ENCODE peak calls at places on chromosomes 5 and 9, in nine cellular contexts. One of them, this sample, is unnamed. For H3K4me1, the result is how much of the 10 kb centered on the place peaks cover.

GRCh38 chr5:97408331-97408730 is 225.3 kb upstream of the RIOK2 start:
- DNase-seq in MM.1S: no peak
- DNase-seq in SK-N-SH: no peak
- DNase-seq in lung: no peak
- DNase-seq in fibroblast of lung: no peak
- DNase-seq in gastrocnemius medialis: no peak
- DNase-seq in adrenal gland: no peak
- DNase-seq in psoas muscle: no peak
- DNase-seq in cardiac muscle cell: no peak
- DNase-seq in this sample: no peak

GRCh38 chr9:90423661-90424193 is 218.9 kb downstream of the DIRAS2 start:
- DNase-seq in adrenal gland: no peak
- DNase-seq in psoas muscle: no peak
- DNase-seq in lung: no peak
- DNase-seq in fibroblast of lung: no peak
- DNase-seq in cardiac muscle cell: no peak
- DNase-seq in SK-N-SH: no peak
- DNase-seq in MM.1S: no peak
- DNase-seq in gastrocnemius medialis: no peak
- DNase-seq in this sample: no peak

GRCh38 chr9:71472400-71472799 is 295.9 kb downstream of the CEMIP2 start:
- DNase-seq in cardiac muscle cell: no peak
- DNase-seq in SK-N-SH: no peak
- DNase-seq in gastrocnemius medialis: no peak
- DNase-seq in fibroblast of lung: no peak
- DNase-seq in adrenal gland: no peak
- DNase-seq in lung: no peak
- DNase-seq in psoas muscle: no peak
- DNase-seq in MM.1S: no peak
- DNase-seq in this sample: no peak

GRCh38 chr9:109317311-109317978 is 3.4 kb downstream of the EPB41L4B start:
- DNase-seq in gastrocnemius medialis: no peak
- DNase-seq in SK-N-SH: peak
- DNase-seq in psoas muscle: no peak
- DNase-seq in lung: no peak
- DNase-seq in adrenal gland: no peak
- DNase-seq in cardiac muscle cell: no peak
- DNase-seq in fibroblast of lung: no peak
- DNase-seq in MM.1S: no peak
- DNase-seq in this sample: peak

GRCh38 chr5:140718266-140718592 is 18.0 kb downstream of the ZMAT2 start:
- DNase-seq in gastrocnemius medialis: no peak
- DNase-seq in lung: no peak
- DNase-seq in psoas muscle: no peak
- DNase-seq in fibroblast of lung: no peak
- DNase-seq in SK-N-SH: no peak
- DNase-seq in adrenal gland: no peak
- DNase-seq in MM.1S: no peak
- DNase-seq in cardiac muscle cell: no peak
- DNase-seq in this sample: no peak

GRCh38 chr5:77645158-77645994 is 6.9 kb upstream of the OTP start:
- DNase-seq in lung: no peak
- DNase-seq in psoas muscle: no peak
- DNase-seq in adrenal gland: peak
- DNase-seq in cardiac muscle cell: no peak
- DNase-seq in SK-N-SH: peak
- DNase-seq in fibroblast of lung: no peak
- DNase-seq in MM.1S: peak
- DNase-seq in gastrocnemius medialis: no peak
- DNase-seq in this sample: no peak

GRCh38 chr9:134058716-134059115 is 9.1 kb downstream of the BRD3 start:
- DNase-seq in adrenal gland: peak
- DNase-seq in MM.1S: no peak
- DNase-seq in cardiac muscle cell: no peak
- DNase-seq in fibroblast of lung: no peak
- DNase-seq in psoas muscle: peak
- DNase-seq in gastrocnemius medialis: peak
- DNase-seq in lung: no peak
- DNase-seq in SK-N-SH: peak
- DNase-seq in this sample: peak

GRCh38 chr5:108681079-108681921 is 66.4 kb upstream of the FER start:
- DNase-seq in SK-N-SH: peak
- DNase-seq in gastrocnemius medialis: peak
- DNase-seq in psoas muscle: no peak
- DNase-seq in adrenal gland: peak
- DNase-seq in lung: no peak
- DNase-seq in MM.1S: peak
- DNase-seq in cardiac muscle cell: peak
- DNase-seq in fibroblast of lung: peak
- DNase-seq in this sample: peak

GRCh38 chr9:121870271-121870670 is 218.8 kb downstream of the DAB2IP start:
- DNase-seq in psoas muscle: no peak
- DNase-seq in gastrocnemius medialis: no peak
- DNase-seq in fibroblast of lung: no peak
- DNase-seq in SK-N-SH: no peak
- DNase-seq in cardiac muscle cell: no peak
- DNase-seq in lung: no peak
- DNase-seq in adrenal gland: no peak
- DNase-seq in MM.1S: no peak
- DNase-seq in this sample: no peak

GRCh38 chr9:98867434-98868168 is 60.1 kb downstream of the GALNT12 start:
- DNase-seq in lung: peak
- DNase-seq in fibroblast of lung: peak
- DNase-seq in gastrocnemius medialis: peak
- DNase-seq in psoas muscle: peak
- DNase-seq in adrenal gland: peak
- DNase-seq in MM.1S: no peak
- DNase-seq in SK-N-SH: no peak
- DNase-seq in cardiac muscle cell: peak
- DNase-seq in this sample: peak

GRCh38 chr9:32550046-32550608 is 2.0 kb upstream of the SMIM27 start:
- DNase-seq in psoas muscle: no peak
- DNase-seq in gastrocnemius medialis: no peak
- DNase-seq in fibroblast of lung: peak
- DNase-seq in adrenal gland: no peak
- DNase-seq in cardiac muscle cell: peak
- DNase-seq in MM.1S: no peak
- DNase-seq in lung: no peak
- DNase-seq in SK-N-SH: peak
- DNase-seq in this sample: no peak

GRCh38 chr5:73816656-73817420 is 190.8 kb downstream of the ARHGEF28 start:
- DNase-seq in cardiac muscle cell: peak
- DNase-seq in lung: no peak
- DNase-seq in psoas muscle: no peak
- DNase-seq in SK-N-SH: no peak
- DNase-seq in fibroblast of lung: peak
- DNase-seq in gastrocnemius medialis: no peak
- DNase-seq in MM.1S: no peak
- DNase-seq in adrenal gland: no peak
- DNase-seq in this sample: no peak

GRCh38 chr9:110048976-110049698 is 158.8 kb downstream of the C9orf152 start:
- DNase-seq in lung: peak
- DNase-seq in adrenal gland: no peak
- DNase-seq in SK-N-SH: peak
- DNase-seq in cardiac muscle cell: peak
- DNase-seq in fibroblast of lung: peak
- DNase-seq in psoas muscle: no peak
- DNase-seq in MM.1S: peak
- DNase-seq in gastrocnemius medialis: no peak
- DNase-seq in this sample: peak

DNA sequence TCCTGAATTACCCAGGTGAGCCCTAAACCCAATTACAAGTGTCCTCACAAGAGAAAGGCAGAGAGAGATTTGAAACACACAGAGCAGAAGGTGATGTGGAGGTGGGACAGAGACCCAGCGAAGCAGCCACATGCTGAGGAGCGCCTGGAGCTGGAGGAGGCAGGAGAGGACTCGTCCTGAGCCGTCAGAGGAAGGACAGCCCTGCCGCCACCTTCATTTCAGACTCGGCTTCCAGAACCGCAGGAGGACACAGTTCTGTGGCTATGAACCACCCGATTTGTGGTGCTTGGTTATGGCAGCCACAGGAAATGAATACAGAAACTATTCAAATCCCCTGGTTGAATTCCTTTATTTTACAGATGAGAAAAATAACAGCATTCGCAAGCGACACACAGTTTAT is 16.4 kb upstream of the FBP1 start:
- DNase-seq in lung: no peak
- DNase-seq in gastrocnemius medialis: no peak
- DNase-seq in SK-N-SH: no peak
- DNase-seq in adrenal gland: no peak
- DNase-seq in psoas muscle: no peak
- DNase-seq in cardiac muscle cell: no peak
- DNase-seq in MM.1S: peak
- DNase-seq in fibroblast of lung: no peak
- DNase-seq in this sample: no peak
- H3K27ac ChIP-seq in lung: no peak
- H3K27ac ChIP-seq in gastrocnemius medialis: no peak
- H3K27ac ChIP-seq in SK-N-SH: no peak
- H3K27ac ChIP-seq in adrenal gland: no peak
- H3K27ac ChIP-seq in psoas muscle: peak
- H3K27ac ChIP-seq in cardiac muscle cell: no peak
- H3K27ac ChIP-seq in MM.1S: peak
- H3K27ac ChIP-seq in fibroblast of lung: no peak
- H3K27ac ChIP-seq in this sample: no peak

GRCh38 chr5:152259702-152260101 is 145.4 kb downstream of the NMUR2 start:
- DNase-seq in SK-N-SH: no peak
- DNase-seq in gastrocnemius medialis: peak
- DNase-seq in cardiac muscle cell: no peak
- DNase-seq in fibroblast of lung: no peak
- DNase-seq in adrenal gland: no peak
- DNase-seq in lung: no peak
- DNase-seq in psoas muscle: peak
- DNase-seq in MM.1S: no peak
- DNase-seq in this sample: no peak
- TF ChIP-seq CTCF in SK-N-SH: no peak
- TF ChIP-seq CTCF in gastrocnemius medialis: no peak
- TF ChIP-seq CTCF in cardiac muscle cell: no peak
- TF ChIP-seq CTCF in fibroblast of lung: no peak
- TF ChIP-seq CTCF in adrenal gland: no peak
- TF ChIP-seq CTCF in lung: no peak
- TF ChIP-seq CTCF in psoas muscle: no peak
- TF ChIP-seq CTCF in MM.1S: no peak
- TF ChIP-seq CTCF in this sample: no peak

GRCh38 chr9:2159521-2160417 is 144.6 kb downstream of the SMARCA2 start:
- DNase-seq in adrenal gland: no peak
- DNase-seq in lung: no peak
- DNase-seq in psoas muscle: no peak
- DNase-seq in MM.1S: peak
- DNase-seq in SK-N-SH: no peak
- DNase-seq in gastrocnemius medialis: no peak
- DNase-seq in cardiac muscle cell: peak
- DNase-seq in fibroblast of lung: peak
- DNase-seq in this sample: no peak

GRCh38 chr9:2163231-2163885 is 148.2 kb downstream of the SMARCA2 start:
- DNase-seq in lung: no peak
- DNase-seq in cardiac muscle cell: no peak
- DNase-seq in SK-N-SH: no peak
- DNase-seq in MM.1S: no peak
- DNase-seq in gastrocnemius medialis: no peak
- DNase-seq in adrenal gland: no peak
- DNase-seq in fibroblast of lung: no peak
- DNase-seq in psoas muscle: no peak
- DNase-seq in this sample: no peak

GRCh38 chr9:2161661-2162060 is 146.5 kb downstream of the SMARCA2 start:
- DNase-seq in adrenal gland: no peak
- DNase-seq in cardiac muscle cell: no peak
- DNase-seq in MM.1S: no peak
- DNase-seq in SK-N-SH: no peak
- DNase-seq in gastrocnemius medialis: no peak
- DNase-seq in fibroblast of lung: no peak
- DNase-seq in lung: no peak
- DNase-seq in psoas muscle: no peak
- DNase-seq in this sample: no peak

GRCh38 chr9:2166219-2166618 is 151.1 kb downstream of the SMARCA2 start:
- DNase-seq in cardiac muscle cell: no peak
- DNase-seq in gastrocnemius medialis: no peak
- DNase-seq in fibroblast of lung: no peak
- DNase-seq in lung: no peak
- DNase-seq in MM.1S: no peak
- DNase-seq in adrenal gland: no peak
- DNase-seq in SK-N-SH: no peak
- DNase-seq in psoas muscle: no peak
- DNase-seq in this sample: no peak

DNA sequence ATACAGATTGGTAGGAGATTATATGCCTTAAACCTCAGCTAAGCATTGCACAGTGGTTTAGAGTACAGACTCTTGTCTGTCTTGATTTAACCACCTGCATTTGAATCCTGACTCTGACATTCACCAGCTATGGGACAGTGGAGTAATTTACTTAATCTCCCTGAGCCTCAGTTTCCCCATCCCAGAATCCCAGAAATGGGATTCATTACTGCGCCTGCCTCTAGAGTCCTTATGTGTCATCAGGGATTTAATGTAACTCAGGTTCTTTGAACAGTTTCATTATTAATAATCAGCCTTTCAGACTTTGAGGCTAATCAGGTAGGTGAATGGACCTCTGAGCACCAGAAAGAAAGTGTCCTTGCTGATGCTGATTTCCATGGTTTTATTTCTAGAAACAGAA is 149.1 kb downstream of the SMARCA2 start:
- DNase-seq in cardiac muscle cell: no peak
- DNase-seq in MM.1S: no peak
- DNase-seq in SK-N-SH: no peak
- DNase-seq in fibroblast of lung: no peak
- DNase-seq in psoas muscle: no peak
- DNase-seq in lung: no peak
- DNase-seq in adrenal gland: no peak
- DNase-seq in gastrocnemius medialis: no peak
- DNase-seq in this sample: no peak
- H3K4me1 ChIP-seq in cardiac muscle cell: under half
- H3K4me1 ChIP-seq in MM.1S: under half
- H3K4me1 ChIP-seq in SK-N-SH: under half
- H3K4me1 ChIP-seq in fibroblast of lung: under half
- H3K4me1 ChIP-seq in psoas muscle: under half
- H3K4me1 ChIP-seq in lung: under half
- H3K4me1 ChIP-seq in adrenal gland: under half
- H3K4me1 ChIP-seq in gastrocnemius medialis: under half
- H3K4me1 ChIP-seq in this sample: under half

DNA sequence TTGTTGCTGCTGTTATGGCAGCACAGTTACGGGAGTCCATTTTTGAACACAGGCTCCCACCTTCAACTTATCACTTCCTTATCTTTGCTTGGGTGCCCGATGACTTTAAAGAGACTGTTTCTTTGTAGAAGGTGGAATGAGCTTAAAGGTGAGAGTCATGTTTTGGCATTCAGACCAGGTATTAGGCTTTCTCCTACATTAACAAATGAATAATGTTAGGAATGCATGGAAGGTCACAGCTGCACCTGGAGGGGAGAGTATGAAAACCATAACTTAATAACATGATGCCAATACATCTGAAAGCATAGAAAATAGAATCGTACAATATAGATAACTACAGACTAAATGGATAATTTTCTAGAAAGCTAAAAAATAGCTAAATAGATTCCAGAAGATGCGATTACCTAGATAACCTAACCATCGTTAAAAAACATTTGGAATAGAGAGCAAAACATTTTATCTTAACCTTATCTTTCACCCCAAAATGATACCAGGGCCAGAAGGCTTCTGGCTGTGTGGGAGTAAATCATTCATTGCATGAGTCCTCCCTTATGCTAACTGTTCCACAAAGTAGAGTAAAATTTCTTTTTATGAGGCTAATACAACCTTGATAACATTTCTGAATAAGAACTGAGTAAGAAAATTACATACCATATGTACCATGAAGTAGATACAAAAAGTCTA is 126.2 kb upstream of the ADCY2 start:
- DNase-seq in adrenal gland: no peak
- DNase-seq in MM.1S: no peak
- DNase-seq in cardiac muscle cell: no peak
- DNase-seq in lung: no peak
- DNase-seq in fibroblast of lung: no peak
- DNase-seq in SK-N-SH: no peak
- DNase-seq in psoas muscle: no peak
- DNase-seq in gastrocnemius medialis: no peak
- DNase-seq in this sample: no peak
- H3K27ac ChIP-seq in adrenal gland: no peak
- H3K27ac ChIP-seq in MM.1S: no peak
- H3K27ac ChIP-seq in cardiac muscle cell: no peak
- H3K27ac ChIP-seq in lung: no peak
- H3K27ac ChIP-seq in fibroblast of lung: no peak
- H3K27ac ChIP-seq in SK-N-SH: no peak
- H3K27ac ChIP-seq in psoas muscle: no peak
- H3K27ac ChIP-seq in gastrocnemius medialis: no peak
- H3K27ac ChIP-seq in this sample: no peak

This sample was measured in colonic mucosa.